ENCODE peak calls at places on chromosome 18, in eight cellular contexts. F, Y, T, H, Q, V, A and G are unnamed samples.
A peak's percentile ranks its signal among the peaks of the same experiment; 100 is the strongest.

GRCh38 chr18:38951633-38952032 is 1386.0 kb upstream of the CELF4 start:
- DNase-seq in F (no peak), Y (no peak), T (no peak), H (no peak), Q (no peak), V (peak; percentile 31), A (no peak), G (no peak)

GRCh38 chr18:39366086-39366485 is 1800.5 kb upstream of the CELF4 start:
- DNase-seq in F (no peak), Y (no peak), T (no peak), H (no peak), Q (no peak), V (no peak), A (no peak), G (no peak)

GRCh38 chr18:12018861-12019260 is 37.6 kb downstream of the IMPA2 start:
- DNase-seq in F (no peak), Y (no peak), T (no peak), H (no peak), Q (no peak), V (no peak), A (no peak), G (no peak)

GRCh38 chr18:75377975-75378673 is 49.4 kb downstream of the SMIM21 start:
- DNase-seq in F (no peak), Y (no peak), T (no peak), H (no peak), Q (peak; percentile 14), V (no peak), A (no peak), G (no peak)

GRCh38 chr18:58349650-58350049 is 279.2 kb downstream of the ALPK2 start:
- DNase-seq in F (no peak), Y (no peak), T (no peak), H (no peak), Q (no peak), V (no peak), A (no peak), G (no peak)

GRCh38 chr18:51397347-51397962 is 200.0 kb upstream of the MEX3C start:
- DNase-seq in F (no peak), Y (no peak), T (no peak), H (no peak), Q (no peak), V (no peak), A (no peak), G (no peak)

GRCh38 chr18:11823545-11823944 is 27.7 kb upstream of the CHMP1B start:
- DNase-seq in F (no peak), Y (no peak), T (no peak), H (no peak), Q (no peak), V (no peak), A (no peak), G (peak; percentile 41)

GRCh38 chr18:62179213-62179612 is 7.6 kb downstream of the PIGN start:
- DNase-seq in F (peak; percentile 76), Y (no peak), T (no peak), H (no peak), Q (no peak), V (no peak), A (no peak), G (no peak)

GRCh38 chr18:54279477-54280205 is 10.3 kb downstream of the POLI start:
- DNase-seq in F (no peak), Y (no peak), T (no peak), H (no peak), Q (no peak), V (no peak), A (no peak), G (no peak)

GRCh38 chr18:36516726-36517125 is 219.2 kb downstream of the FHOD3 start:
- DNase-seq in F (no peak), Y (no peak), T (no peak), H (no peak), Q (no peak), V (no peak), A (no peak), G (peak; percentile 18)

GRCh38 chr18:11998182-11998581 is 16.9 kb downstream of the IMPA2 start:
- DNase-seq in F (no peak), Y (no peak), T (no peak), H (no peak), Q (peak; percentile 16), V (no peak), A (no peak), G (no peak)

GRCh38 chr18:12057419-12058039 is 36.1 kb upstream of the ANKRD62 start:
- DNase-seq in F (no peak), Y (no peak), T (no peak), H (no peak), Q (no peak), V (no peak), A (no peak), G (peak; percentile 65)

GRCh38 chr18:42780171-42780570 is 335.3 kb downstream of the RIT2 start:
- DNase-seq in F (no peak), Y (no peak), T (no peak), H (no peak), Q (no peak), V (no peak), A (no peak), G (peak; percentile 17)

GRCh38 chr18:24427484-24427883 is 1.0 kb downstream of the IMPACT start:
- DNase-seq in F (no peak), Y (no peak), T (no peak), H (peak; percentile 48), Q (peak; percentile 51), V (peak; percentile 11), A (no peak), G (peak; percentile 8)

GRCh38 chr18:49669403-49669802 is 107.5 kb downstream of the LIPG start:
- DNase-seq in F (no peak), Y (no peak), T (no peak), H (no peak), Q (no peak), V (no peak), A (no peak), G (no peak)

GRCh38 chr18:49672853-49673252 is 111.0 kb downstream of the LIPG start:
- DNase-seq in F (no peak), Y (no peak), T (no peak), H (no peak), Q (no peak), V (no peak), A (no peak), G (no peak)

GRCh38 chr18:49667462-49667861 is 105.6 kb downstream of the LIPG start:
- DNase-seq in F (no peak), Y (no peak), T (no peak), H (no peak), Q (no peak), V (no peak), A (no peak), G (no peak)

GRCh38 chr18:49666045-49666444 is 104.2 kb downstream of the LIPG start:
- DNase-seq in F (no peak), Y (no peak), T (no peak), H (peak; percentile 46), Q (peak; percentile 56), V (no peak), A (no peak), G (no peak)

DNA sequence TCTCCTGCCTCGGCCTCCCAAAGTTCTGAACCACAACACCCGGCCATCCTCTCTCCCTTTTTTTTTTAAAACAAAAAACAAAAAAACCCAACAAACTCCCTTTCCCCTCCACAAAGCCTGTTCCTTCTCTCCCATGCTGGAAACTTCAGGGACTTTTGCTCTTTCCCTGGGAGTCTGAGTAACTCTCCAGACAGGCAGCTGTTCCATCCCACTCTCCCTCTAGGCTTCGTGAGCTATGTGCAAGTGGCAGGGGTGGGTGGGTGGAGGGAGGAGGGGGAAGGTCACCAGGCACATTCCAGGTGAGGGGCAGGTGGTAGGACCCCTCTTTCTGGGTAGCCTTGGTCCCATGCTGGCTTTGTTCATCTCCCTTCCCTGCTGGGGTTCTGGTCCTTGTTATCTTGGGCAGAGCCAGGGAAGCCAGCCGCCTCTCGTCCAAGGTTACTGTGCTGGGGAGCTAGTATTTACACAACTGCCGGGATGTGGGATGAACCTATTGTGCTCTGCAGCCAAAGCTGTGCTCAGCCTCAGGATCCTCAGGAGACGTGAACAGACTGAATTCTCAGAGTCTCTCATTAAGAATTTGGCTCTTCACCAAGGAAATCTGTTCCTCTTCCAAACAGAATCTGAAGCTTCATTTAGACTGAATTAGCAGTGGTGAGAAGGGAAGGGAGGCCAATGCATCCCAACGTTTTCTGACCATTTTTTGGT is 106.9 kb downstream of the LIPG start:
- DNase-seq in F (no peak), Y (no peak), T (peak; percentile 61), H (no peak), Q (no peak), V (no peak), A (no peak), G (peak; percentile 25)
- TF ChIP-seq EZH2phosphoT487 in F (no peak), Y (no peak), T (no peak), H (no peak), Q (no peak), V (no peak), A (no peak), G (no peak)

GRCh38 chr18:79393626-79394401 is 1.9 kb upstream of the NFATC1 start:
- DNase-seq in F (peak; percentile 17), Y (peak; percentile 44), T (peak; percentile 89), H (peak; percentile 83), Q (peak; percentile 92), V (peak; percentile 82), A (no peak), G (peak; percentile 76)

GRCh38 chr18:79393181-79393598 is 2.5 kb upstream of the NFATC1 start:
- DNase-seq in F (peak; percentile 36), Y (no peak), T (no peak), H (no peak), Q (peak; percentile 79), V (no peak), A (no peak), G (no peak)

GRCh38 chr18:79389689-79390088 is 6.0 kb upstream of the NFATC1 start:
- DNase-seq in F (no peak), Y (no peak), T (no peak), H (no peak), Q (no peak), V (no peak), A (no peak), G (no peak)

GRCh38 chr18:79394438-79395307 is 1.1 kb upstream of the NFATC1 start:
- DNase-seq in F (peak; percentile 39), Y (no peak), T (peak; percentile 64), H (no peak), Q (peak; percentile 85), V (peak; percentile 48), A (no peak), G (no peak)

GRCh38 chr18:79392226-79392625 is 3.5 kb upstream of the NFATC1 start:
- DNase-seq in F (no peak), Y (no peak), T (no peak), H (no peak), Q (no peak), V (no peak), A (no peak), G (no peak)
- TF ChIP-seq EZH2phosphoT487 in F (no peak), Y (no peak), T (no peak), H (no peak), Q (no peak), V (no peak), A (no peak), G (no peak)

GRCh38 chr18:9887992-9888391 is 2.2 kb downstream of the TXNDC2 start:
- DNase-seq in F (no peak), Y (no peak), T (no peak), H (no peak), Q (no peak), V (no peak), A (no peak), G (no peak)
- TF ChIP-seq EZH2phosphoT487 in F (no peak), Y (no peak), T (no peak), H (no peak), Q (no peak), V (no peak), A (no peak), G (no peak)

DNA sequence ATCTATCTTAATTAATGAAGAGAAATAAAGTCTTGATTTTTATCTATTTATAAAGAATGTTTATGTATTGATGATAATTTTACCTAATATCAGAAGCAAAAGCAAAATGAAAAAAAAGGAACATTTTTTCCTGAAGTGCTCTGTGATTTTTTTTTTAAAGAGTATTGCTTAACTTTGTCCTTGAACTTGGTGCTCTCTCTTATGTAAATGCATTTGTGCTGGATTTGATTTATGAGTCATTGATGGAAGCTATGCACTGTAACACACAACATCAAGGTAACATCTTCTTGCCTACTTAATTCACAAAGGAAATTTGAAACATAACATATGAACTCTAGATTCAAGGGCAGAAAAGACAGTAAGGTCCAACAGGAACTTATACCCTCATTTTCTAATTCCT is 312.9 kb upstream of the CDH19 start:
- DNase-seq in F (no peak), Y (no peak), T (no peak), H (no peak), Q (no peak), V (no peak), A (no peak), G (no peak)
- TF ChIP-seq EZH2phosphoT487 in F (no peak), Y (no peak), T (no peak), H (no peak), Q (no peak), V (no peak), A (no peak), G (no peak)